ENCODE peak calls at places on chromosomes 13 and 19, in six cellular contexts. B, N, X, L, P and U are unnamed samples. For H3K4me1, the result is how much of the 10 kb centered on the place peaks cover.

GRCh38 chr19:12597594-12597993 is 13.0 kb downstream of the ZNF490 start:
- DNase-seq in B (no peak), N (no peak), X (no peak), L (no peak), P (no peak), U (no peak)

GRCh38 chr13:112754281-112755025 is 64.6 kb downstream of the ATP11A start:
- DNase-seq in B (no peak), N (no peak), X (no peak), L (no peak), P (no peak), U (peak)

GRCh38 chr19:9871626-9872338 is 36.7 kb downstream of the PIN1 start:
- DNase-seq in B (no peak), N (no peak), X (peak), L (no peak), P (no peak), U (no peak)

GRCh38 chr19:590396-590745 is 690 bp downstream of the HCN2 start:
- DNase-seq in B (no peak), N (no peak), X (no peak), L (no peak), P (no peak), U (no peak)

GRCh38 chr19:56827708-56828107 is 12.8 kb downstream of the PEG3 start:
- DNase-seq in B (no peak), N (no peak), X (no peak), L (no peak), P (no peak), U (no peak)

GRCh38 chr19:40150170-40150569 is 41.1 kb upstream of the MAP3K10 start:
- DNase-seq in B (no peak), N (no peak), X (no peak), L (no peak), P (no peak), U (no peak)

GRCh38 chr13:48585456-48585840 is 52.6 kb upstream of the RCBTB2 start:
- DNase-seq in B (peak), N (peak), X (peak), L (peak), P (no peak), U (no peak)

GRCh38 chr13:95624020-95624419 is 20.5 kb downstream of the DZIP1 start:
- DNase-seq in B (peak), N (peak), X (peak), L (peak), P (peak), U (no peak)

GRCh38 chr19:14556662-14557188 is 15.1 kb downstream of the NDUFB7 start:
- DNase-seq in B (peak), N (peak), X (peak), L (peak), P (peak), U (peak)

GRCh38 chr13:77465595-77466195 is 69.8 kb upstream of the SCEL start:
- DNase-seq in B (no peak), N (no peak), X (no peak), L (no peak), P (no peak), U (no peak)

GRCh38 chr19:40529093-40529954 is 47.3 kb upstream of the SHKBP1 start:
- DNase-seq in B (peak), N (peak), X (peak), L (peak), P (peak), U (peak)

GRCh38 chr19:16325161-16325527 is 518 bp downstream of the KLF2 start:
- DNase-seq in B (no peak), N (peak), X (no peak), L (peak), P (peak), U (peak)

GRCh38 chr13:39892731-39893293 is 237.3 kb downstream of the COG6 start:
- DNase-seq in B (no peak), N (no peak), X (no peak), L (peak), P (no peak), U (no peak)

GRCh38 chr19:4889034-4889825 is 13.5 kb downstream of the ARRDC5 start:
- DNase-seq in B (no peak), N (no peak), X (no peak), L (no peak), P (no peak), U (no peak)

GRCh38 chr19:48372904-48373303 is 8.7 kb downstream of the SYNGR4 start:
- DNase-seq in B (no peak), N (no peak), X (no peak), L (no peak), P (no peak), U (no peak)

GRCh38 chr13:98466634-98467236 is 110.2 kb downstream of the STK24 start:
- DNase-seq in B (no peak), N (peak), X (peak), L (peak), P (peak), U (no peak)

GRCh38 chr13:50355797-50356196 is 340.6 kb downstream of the KCNRG start:
- DNase-seq in B (no peak), N (no peak), X (no peak), L (no peak), P (no peak), U (no peak)

GRCh38 chr19:2888739-2889224 is 11.9 kb upstream of the ZNF57 start:
- DNase-seq in B (no peak), N (peak), X (no peak), L (no peak), P (no peak), U (peak)

GRCh38 chr13:74103970-74104555 is 30.1 kb downstream of the KLF12 start:
- DNase-seq in B (no peak), N (no peak), X (no peak), L (peak), P (no peak), U (no peak)

GRCh38 chr19:14554382-14554812 is 17.5 kb downstream of the NDUFB7 start:
- DNase-seq in B (no peak), N (peak), X (peak), L (no peak), P (no peak), U (no peak)

GRCh38 chr13:79812070-79812850 is 331.3 kb downstream of the NDFIP2 start:
- DNase-seq in B (no peak), N (no peak), X (no peak), L (no peak), P (no peak), U (no peak)

GRCh38 chr19:14416743-14417214 is 2.4 kb downstream of the DDX39A start:
- DNase-seq in B (no peak), N (no peak), X (no peak), L (no peak), P (no peak), U (no peak)

GRCh38 chr13:31221057-31221456 is 21.3 kb downstream of the B3GLCT start:
- DNase-seq in B (no peak), N (no peak), X (no peak), L (no peak), P (no peak), U (no peak)

GRCh38 chr13:77002590-77003190 is 10.8 kb downstream of the CLN5 start:
- DNase-seq in B (peak), N (peak), X (peak), L (peak), P (no peak), U (no peak)

GRCh38 chr13:45034342-45034741 is 45.0 kb downstream of the GPALPP1 start:
- DNase-seq in B (no peak), N (no peak), X (no peak), L (no peak), P (no peak), U (no peak)

GRCh38 chr13:30808600-30808999 is 73.3 kb downstream of the ALOX5AP start:
- DNase-seq in B (no peak), N (no peak), X (no peak), L (no peak), P (no peak), U (no peak)

GRCh38 chr13:84651288-84651687 is 769.0 kb upstream of the SLITRK1 start:
- DNase-seq in B (no peak), N (no peak), X (peak), L (no peak), P (no peak), U (no peak)

GRCh38 chr13:71712988-71713653 is 153.9 kb downstream of the DACH1 start:
- DNase-seq in B (no peak), N (peak), X (peak), L (peak), P (no peak), U (no peak)

GRCh38 chr19:50377051-50377441 is 789 bp downstream of the NR1H2 start:
- DNase-seq in B (peak), N (peak), X (peak), L (peak), P (peak), U (peak)

GRCh38 chr19:35346193-35347052 is 1.3 kb upstream of the FFAR1 start:
- DNase-seq in B (no peak), N (no peak), X (peak), L (no peak), P (no peak), U (peak)

GRCh38 chr13:60012503-60012902 is 151.2 kb downstream of the DIAPH3 start:
- DNase-seq in B (no peak), N (no peak), X (no peak), L (no peak), P (no peak), U (no peak)

GRCh38 chr19:48728882-48729645 is 9.5 kb upstream of the MAMSTR start:
- DNase-seq in B (no peak), N (peak), X (no peak), L (no peak), P (no peak), U (no peak)

GRCh38 chr13:46751811-46752635 is 44.9 kb downstream of the ESD start:
- DNase-seq in B (no peak), N (peak), X (no peak), L (no peak), P (no peak), U (peak)

GRCh38 chr19:44401108-44401786 is at the start of gene ZNF285:
- DNase-seq in B (no peak), N (peak), X (peak), L (peak), P (peak), U (peak)

GRCh38 chr19:35223856-35224505 is 4.6 kb downstream of the FAM187B start:
- DNase-seq in B (no peak), N (no peak), X (no peak), L (no peak), P (no peak), U (no peak)

GRCh38 chr13:43026262-43026661 is 2.9 kb downstream of the DNAJC15 start:
- DNase-seq in B (no peak), N (no peak), X (no peak), L (no peak), P (no peak), U (no peak)

GRCh38 chr13:43019811-43020210 is 3.6 kb upstream of the DNAJC15 start:
- DNase-seq in B (no peak), N (no peak), X (no peak), L (no peak), P (no peak), U (no peak)

GRCh38 chr13:43020794-43021193 is 2.6 kb upstream of the DNAJC15 start:
- DNase-seq in B (no peak), N (no peak), X (no peak), L (no peak), P (no peak), U (no peak)

GRCh38 chr13:43021926-43022670 is 1.3 kb upstream of the DNAJC15 start:
- DNase-seq in B (no peak), N (no peak), X (no peak), L (no peak), P (no peak), U (no peak)

DNA sequence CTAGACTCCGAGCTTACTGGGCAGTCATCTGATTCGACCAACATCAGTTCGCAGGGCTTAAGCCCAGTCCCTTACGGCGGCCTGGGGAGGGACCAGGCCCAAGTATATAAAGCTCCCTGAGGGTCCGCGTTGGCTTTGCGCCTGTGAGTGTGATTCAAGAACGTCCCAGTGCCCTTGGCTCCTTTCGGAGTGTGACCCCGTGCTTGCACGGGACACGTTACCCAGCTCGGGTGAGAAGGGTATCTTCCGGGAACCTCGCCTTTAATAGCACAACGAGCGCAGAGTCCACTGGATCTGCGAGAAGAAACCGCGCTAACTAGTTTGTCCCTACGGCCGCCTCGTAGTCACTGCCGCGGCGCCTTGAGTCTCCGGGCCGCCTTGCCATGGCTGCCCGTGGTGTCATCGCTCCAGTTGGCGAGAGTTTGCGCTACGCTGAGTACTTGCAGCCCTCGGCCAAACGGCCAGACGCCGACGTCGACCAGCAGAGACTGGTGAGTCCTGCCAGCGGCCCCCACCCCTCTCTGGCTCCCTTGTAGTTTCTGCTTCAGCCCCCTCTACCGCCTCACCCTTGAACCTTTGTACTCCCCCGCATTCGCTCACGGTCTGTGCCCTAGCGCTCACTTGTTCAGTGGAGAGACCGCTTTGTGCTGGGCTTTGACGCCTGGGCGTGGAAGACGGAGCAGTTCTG is at the start of gene DNAJC15:
- DNase-seq in B (peak), N (peak), X (peak), L (peak), P (peak), U (peak)
- TF ChIP-seq POLR2AphosphoS5 in B (peak), N (peak), X (peak), L (peak), P (no peak), U (peak)

GRCh38 chr13:97423300-97424045 is 10.5 kb upstream of the RAP2A start:
- DNase-seq in B (no peak), N (no peak), X (no peak), L (no peak), P (no peak), U (no peak)
- H3K4me3 ChIP-seq in B (no peak), N (no peak), X (no peak), L (no peak), P (no peak), U (no peak)

GRCh38 chr19:11552666-11553372 is 6.2 kb downstream of the ELOF1 start:
- DNase-seq in B (no peak), N (no peak), X (no peak), L (no peak), P (no peak), U (no peak)
- H3K4me1 ChIP-seq in B (under half), N (under half), X (under half), L (under half), P (under half), U (under half)

DNA sequence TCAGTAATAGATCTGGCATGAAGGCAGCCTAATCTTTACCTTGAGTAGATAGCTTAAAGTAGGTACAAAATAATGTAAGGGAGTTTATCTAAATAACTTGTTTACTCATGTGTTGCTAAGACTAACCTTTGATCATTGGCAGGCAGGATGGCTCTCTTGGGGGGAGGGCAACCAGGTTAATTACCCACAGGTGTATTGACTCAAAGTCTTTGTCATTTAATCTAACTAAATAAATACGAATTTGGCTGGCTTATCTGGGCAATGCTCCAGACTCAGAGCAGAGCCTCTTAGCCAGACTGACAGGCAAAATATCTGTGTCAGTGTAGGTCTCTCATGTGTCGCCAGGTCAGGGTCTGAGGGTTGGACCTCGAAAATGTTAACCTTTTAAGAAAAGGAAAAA is 283.4 kb upstream of the KLHL1 start:
- DNase-seq in B (no peak), N (peak), X (peak), L (no peak), P (no peak), U (no peak)
- TF ChIP-seq POLR2AphosphoS5 in B (no peak), N (no peak), X (no peak), L (no peak), P (no peak), U (no peak)

GRCh38 chr13:114118763-114119123 is 13.7 kb downstream of the RASA3 start:
- DNase-seq in B (no peak), N (no peak), X (no peak), L (peak), P (no peak), U (peak)
- H3K4me3 ChIP-seq in B (no peak), N (peak), X (no peak), L (no peak), P (no peak), U (no peak)

GRCh38 chr13:51825165-51825592 is 19.8 kb downstream of the TMEM272 start:
- DNase-seq in B (no peak), N (no peak), X (no peak), L (peak), P (no peak), U (no peak)
- H3K4me1 ChIP-seq in B (under half), N (under half), X (under half), L (under half), P (under half), U (under half)

DNA sequence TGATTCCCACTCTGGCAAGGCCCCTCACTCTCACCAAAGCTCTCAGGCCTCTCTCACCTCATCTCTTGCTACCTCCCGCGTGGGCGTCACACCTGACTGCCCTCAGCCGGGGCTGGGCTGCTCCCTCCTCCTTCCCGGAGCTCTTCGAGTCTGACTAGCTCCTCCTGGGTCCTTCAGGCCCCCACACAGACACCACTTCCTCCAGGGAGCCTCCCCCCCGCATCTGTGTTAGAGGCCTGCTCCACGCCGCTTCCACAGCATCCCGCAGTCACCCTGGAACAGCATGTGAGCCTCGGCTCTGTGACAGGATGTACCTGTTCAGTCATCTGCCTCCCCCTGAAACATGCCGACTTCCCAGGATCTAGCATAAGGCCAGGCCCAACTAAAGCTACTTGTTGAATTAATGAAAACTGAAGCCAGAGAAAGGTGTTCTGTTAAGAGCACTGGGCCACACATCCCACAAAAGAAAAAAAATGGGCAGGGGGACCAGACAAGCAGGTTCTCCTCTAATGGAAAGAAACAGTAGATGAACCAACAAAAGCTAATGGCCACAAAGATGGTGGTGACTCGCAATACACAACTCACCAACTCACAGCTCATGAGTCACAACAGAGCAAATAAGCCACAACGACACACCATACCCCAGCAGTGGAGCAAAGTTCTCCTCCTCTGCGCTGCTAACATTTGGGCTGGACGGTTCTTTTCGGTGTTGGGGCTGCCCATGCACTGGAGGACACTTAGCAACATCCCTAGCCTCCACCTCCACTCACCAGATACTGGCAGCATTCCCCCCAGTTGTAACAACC is 3.0 kb downstream of the PPP6R1 start:
- DNase-seq in B (no peak), N (no peak), X (peak), L (no peak), P (peak), U (peak)
- TF ChIP-seq POLR2AphosphoS5 in B (no peak), N (no peak), X (no peak), L (no peak), P (no peak), U (peak)

DNA sequence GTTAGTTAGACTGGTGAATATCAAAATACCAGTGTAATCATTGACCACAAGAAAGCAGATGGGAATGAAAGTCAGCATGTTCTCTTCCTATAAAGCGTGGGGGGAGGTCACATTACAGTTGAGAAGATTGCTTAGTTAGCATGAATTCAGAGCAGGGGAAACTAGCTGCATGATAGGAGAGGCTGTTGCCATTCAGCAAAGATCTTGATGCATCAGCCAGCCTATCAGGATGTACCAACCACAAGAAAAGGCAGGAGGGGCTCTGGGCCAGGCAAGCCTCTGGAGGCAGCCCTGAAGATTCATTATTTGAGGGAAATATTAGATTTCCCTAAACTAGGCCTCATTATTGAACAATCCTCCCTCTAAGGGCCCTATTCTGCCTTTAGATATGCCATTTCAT is 5.0 kb upstream of the MTMR6 start:
- DNase-seq in B (no peak), N (peak), X (no peak), L (no peak), P (peak), U (no peak)
- H3K4me3 ChIP-seq in B (no peak), N (no peak), X (no peak), L (no peak), P (no peak), U (no peak)

DNA sequence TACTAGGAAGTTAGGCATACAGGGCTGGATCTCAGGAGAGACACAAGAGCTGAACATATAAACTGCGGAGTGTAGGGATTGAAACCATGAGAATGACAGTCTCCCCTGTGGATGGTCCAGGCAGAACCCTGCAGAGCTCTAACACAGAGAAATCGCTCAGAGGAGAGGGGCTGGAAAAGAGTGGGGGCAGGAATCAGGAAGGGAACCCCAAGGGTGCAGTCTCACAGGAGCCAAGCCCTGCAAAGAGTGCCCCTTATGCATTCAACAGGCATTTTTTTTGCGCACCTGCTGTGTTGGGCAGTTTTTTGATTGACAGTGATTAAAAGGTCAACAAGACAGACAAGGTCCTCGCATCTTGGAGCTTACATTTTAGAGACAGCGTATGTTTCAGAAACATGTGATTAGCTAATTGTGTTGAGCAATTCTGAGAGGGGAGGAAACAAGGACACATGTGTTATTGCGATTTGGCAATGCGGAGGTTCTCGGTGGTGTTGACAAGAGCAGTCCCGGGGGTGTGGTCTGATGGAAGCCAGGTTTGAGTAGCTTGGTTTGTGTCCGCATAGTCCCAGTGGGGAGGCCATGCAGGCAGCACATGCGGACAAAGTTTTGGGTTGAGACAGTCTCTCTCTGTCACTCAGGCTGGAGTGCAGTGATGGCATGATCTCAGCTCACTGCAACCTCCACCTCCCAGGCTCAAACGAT is 182.6 kb upstream of the IRS2 start:
- DNase-seq in B (no peak), N (no peak), X (no peak), L (no peak), P (no peak), U (no peak)
- H3K4me1 ChIP-seq in B (under half), N (under half), X (under half), L (under half), P (under half), U (under half)